ENCODE peak calls at places on chromosome 4, in seven cellular contexts. V is mesenchymal stem cell, B is cardiac muscle cell, W is IMR-90, P is body of pancreas, A is WERI-Rb-1, I is small intestine. O is an unnamed sample.

GRCh38 chr4:184843984-184844554 is 18.3 kb upstream of the ACSL1 start:
- DNase-seq in P (no peak), W (no peak), I (peak; percentile 13), A (no peak), V (no peak), B (peak; percentile 47), O (no peak)

GRCh38 chr4:137755033-137755471 is 222.8 kb upstream of the PCDH18 start:
- DNase-seq in A (no peak), I (no peak), P (no peak), W (peak; percentile 61), B (peak; percentile 49), V (peak; percentile 44), O (no peak)

GRCh38 chr4:109648266-109648996 is 54.8 kb downstream of the CASP6 start:
- DNase-seq in I (peak; percentile 31), B (no peak), V (no peak), A (no peak), P (no peak), W (no peak), O (no peak)

GRCh38 chr4:44256414-44256813 is 192.2 kb downstream of the KCTD8 start:
- DNase-seq in V (no peak), I (no peak), B (no peak), P (no peak), W (no peak), A (peak; percentile 11), O (no peak)

GRCh38 chr4:102420563-102421221 is 75.4 kb upstream of the SLC39A8 start:
- DNase-seq in B (no peak), P (no peak), V (peak; percentile 48), I (peak; percentile 10), A (no peak), W (peak; percentile 26), O (no peak)

GRCh38 chr4:136400829-136401228 is 1131.5 kb downstream of the PCDH18 start:
- DNase-seq in A (no peak), P (no peak), W (no peak), B (no peak), V (no peak), I (no peak), O (no peak)

GRCh38 chr4:95550566-95550965 is 1.8 kb upstream of the UNC5C start:
- DNase-seq in P (no peak), B (no peak), W (no peak), A (no peak), V (no peak), I (no peak), O (no peak)

GRCh38 chr4:165953181-165953580 is 80.1 kb downstream of the TLL1 start:
- DNase-seq in A (no peak), I (no peak), B (no peak), W (no peak), P (no peak), V (no peak), O (no peak)

GRCh38 chr4:11336435-11336834 is 92.3 kb downstream of the HS3ST1 start:
- DNase-seq in A (no peak), V (no peak), P (no peak), I (no peak), B (no peak), W (no peak), O (no peak)

GRCh38 chr4:183455431-183456145 is 11.2 kb downstream of the CDKN2AIP start:
- DNase-seq in P (no peak), I (no peak), B (no peak), V (peak; percentile 6), A (no peak), W (peak; percentile 30), O (no peak)

GRCh38 chr4:153798436-153798835 is 9.6 kb upstream of the SFRP2 start:
- DNase-seq in V (no peak), P (no peak), B (no peak), I (no peak), W (no peak), A (no peak), O (no peak)

GRCh38 chr4:19940861-19941260 is 310.8 kb upstream of the SLIT2 start:
- DNase-seq in A (no peak), W (no peak), I (no peak), P (no peak), V (no peak), B (no peak), O (no peak)

GRCh38 chr4:163606885-163607284 is 112.4 kb downstream of the TMA16 start:
- DNase-seq in P (no peak), B (no peak), W (no peak), A (no peak), V (no peak), I (no peak), O (no peak)

GRCh38 chr4:102493794-102494193 is 7.4 kb upstream of the NFKB1 start:
- DNase-seq in A (no peak), I (peak; percentile 23), B (no peak), V (no peak), W (no peak), P (no peak), O (no peak)

GRCh38 chr4:27048350-27049100 is 187.9 kb downstream of the STIM2 start:
- DNase-seq in B (peak; percentile 36), W (peak; percentile 27), A (no peak), I (peak; percentile 40), P (no peak), V (peak; percentile 18), O (no peak)

GRCh38 chr4:64829749-64830148 is 420.5 kb upstream of the TECRL start:
- DNase-seq in W (no peak), I (no peak), P (no peak), A (no peak), B (no peak), V (no peak), O (no peak)

GRCh38 chr4:53601251-53601764 is 10.0 kb upstream of the LNX1 start:
- DNase-seq in W (no peak), B (peak; percentile 29), V (no peak), I (peak; percentile 26), P (peak; percentile 55), A (peak; percentile 47), O (no peak)

GRCh38 chr4:120874792-120875774 is 47.4 kb downstream of the PRDM5 start:
- DNase-seq in W (no peak), A (no peak), V (peak; percentile 2), B (peak; percentile 9), I (no peak), P (no peak), O (no peak)

GRCh38 chr4:148854203-148854602 is 412.0 kb upstream of the NR3C2 start:
- DNase-seq in A (no peak), W (no peak), B (no peak), P (no peak), V (no peak), I (peak; percentile 64), O (no peak)

GRCh38 chr4:41747230-41748055 is 1.1 kb downstream of the PHOX2B start:
- DNase-seq in A (no peak), B (no peak), V (no peak), P (no peak), I (no peak), W (no peak), O (no peak)

GRCh38 chr4:82223715-82224114 is 150.1 kb downstream of the HNRNPD start:
- DNase-seq in I (peak; percentile 7), W (no peak), B (peak; percentile 30), A (peak; percentile 31), V (no peak), P (no peak), O (no peak)

GRCh38 chr4:34464196-34464595 is 1780.1 kb downstream of the ARAP2 start:
- DNase-seq in B (no peak), V (no peak), W (no peak), I (no peak), A (peak; percentile 66), P (no peak), O (no peak)

GRCh38 chr4:4670869-4671268 is 129.0 kb upstream of the STX18 start:
- DNase-seq in P (no peak), A (no peak), W (no peak), I (no peak), V (peak; percentile 33), B (no peak), O (no peak)

DNA sequence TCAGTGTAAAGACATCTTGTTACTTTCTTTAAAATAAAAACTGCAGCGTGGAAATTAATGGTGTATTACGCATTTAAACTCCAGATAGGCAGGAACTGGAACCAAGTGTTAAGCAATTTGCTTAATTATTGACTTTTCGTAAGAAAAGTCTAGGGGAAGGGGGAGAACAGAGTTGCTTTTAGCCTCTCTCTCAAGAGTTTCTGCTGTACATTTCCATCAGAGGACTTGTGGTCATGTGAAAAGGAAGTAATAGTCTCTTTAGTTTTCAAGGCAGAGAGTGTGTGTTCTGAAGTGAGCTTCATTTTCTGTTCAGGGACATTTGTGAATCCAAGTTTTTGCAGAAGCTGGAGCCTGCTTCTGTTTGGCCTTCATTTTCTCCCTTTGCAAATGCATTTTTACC is 127.2 kb downstream of the UBE2K start:
- DNase-seq in B (no peak), I (no peak), A (no peak), V (no peak), P (no peak), W (no peak), O (no peak)
- H3K36me3 ChIP-seq in B (peaks cover 10% of the 10 kb centered on the region), I (peaks cover 3% of the 10 kb centered on the region), A (peaks cover 52% of the 10 kb centered on the region), V (peaks cover 11% of the 10 kb centered on the region), P (no peaks in the 10 kb centered on the region), W (peaks cover 12% of the 10 kb centered on the region), O (no peaks in the 10 kb centered on the region)

GRCh38 chr4:151117371-151117962 is 18.0 kb downstream of the RPS3A start:
- DNase-seq in W (peak; percentile 69), V (peak; percentile 78), P (peak; percentile 66), I (peak; percentile 81), B (peak; percentile 80), A (peak; percentile 69), O (peak; percentile 40)
- H3K27ac ChIP-seq in W (no peak overlapping the region), V (no peak overlapping the region), P (no peak overlapping the region), I (no peak overlapping the region), B (no peak overlapping the region), A (no peak overlapping the region), O (no peak overlapping the region)

GRCh38 chr4:25441519-25442117 is 64.6 kb downstream of the ANAPC4 start:
- DNase-seq in W (peak; percentile 59), V (peak; percentile 53), I (peak; percentile 82), P (peak; percentile 59), B (peak; percentile 81), A (peak; percentile 82), O (peak; percentile 49)
- H3K4me3 ChIP-seq in W (no peak overlapping the region), V (no peak overlapping the region), I (no peak overlapping the region), P (no peak overlapping the region), B (no peak overlapping the region), A (no peak overlapping the region), O (no peak overlapping the region)

GRCh38 chr4:55654131-55654530 is 18.0 kb upstream of the NMU start:
- DNase-seq in P (no peak), I (no peak), B (no peak), W (no peak), V (no peak), A (no peak), O (no peak)

DNA sequence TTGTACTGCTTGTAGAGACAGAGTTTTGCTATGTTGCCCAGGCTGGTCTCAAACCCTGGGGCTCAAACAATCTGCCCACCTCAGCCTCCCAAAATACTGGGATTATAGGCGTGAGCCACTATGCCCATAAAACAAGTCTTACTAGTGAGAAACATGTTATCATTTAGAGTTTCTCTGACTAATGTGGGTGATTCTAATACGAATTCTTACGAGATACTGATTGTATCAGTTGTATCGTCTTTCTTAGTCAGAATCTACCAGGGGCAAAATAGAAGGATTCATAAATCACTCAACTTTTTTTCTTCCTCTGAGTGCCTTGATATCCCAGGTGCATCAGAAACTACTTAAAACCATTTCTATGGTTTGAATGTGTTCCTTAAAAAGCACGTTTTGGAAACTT is 14.4 kb upstream of the NMU start:
- DNase-seq in V (no peak), B (no peak), A (no peak), W (no peak), I (no peak), P (no peak), O (no peak)
- H3K36me3 ChIP-seq in V (no peaks in the 10 kb centered on the region), B (no peaks in the 10 kb centered on the region), A (no peaks in the 10 kb centered on the region), W (no peaks in the 10 kb centered on the region), I (no peaks in the 10 kb centered on the region), P (no peaks in the 10 kb centered on the region), O (no peaks in the 10 kb centered on the region)